ENCODE peak calls at places on chromosome 1, in ten cellular contexts. L, V, S, A, K, C, W, E, U and M are unnamed samples.

GRCh38 chr1:14842891-14843290 is 244.4 kb downstream of the KAZN start:
- DNase-seq in L (peak), V (no peak), S (no peak), A (no peak), K (no peak), C (no peak), W (no peak), E (no peak), U (no peak), M (no peak)

GRCh38 chr1:117592155-117592554 is 13.7 kb upstream of the TENT5C start:
- DNase-seq in L (no peak), V (no peak), S (peak), A (no peak), K (no peak), C (peak), W (no peak), E (no peak), U (no peak), M (peak)

GRCh38 chr1:53321366-53321765 is 6.5 kb downstream of the LRP8 start:
- DNase-seq in L (no peak), V (no peak), S (no peak), A (no peak), K (no peak), C (no peak), W (peak), E (no peak), U (no peak), M (no peak)

GRCh38 chr1:228646717-228647522 is 88.4 kb upstream of the RHOU start:
- DNase-seq in L (peak), V (peak), S (no peak), A (peak), K (peak), C (no peak), W (peak), E (no peak), U (no peak), M (no peak)

GRCh38 chr1:25989440-25989839 is 8.4 kb downstream of the PAFAH2 start:
- DNase-seq in L (no peak), V (no peak), S (no peak), A (no peak), K (no peak), C (no peak), W (no peak), E (no peak), U (no peak), M (no peak)

GRCh38 chr1:241640867-241641542 is 836 bp upstream of the CHML start:
- DNase-seq in L (no peak), V (no peak), S (no peak), A (no peak), K (peak), C (no peak), W (no peak), E (peak), U (no peak), M (no peak)

GRCh38 chr1:176989023-176989422 is 175.5 kb downstream of the ASTN1 start:
- DNase-seq in L (no peak), V (no peak), S (no peak), A (peak), K (no peak), C (no peak), W (no peak), E (no peak), U (no peak), M (no peak)

GRCh38 chr1:214476229-214476957 is 75.0 kb downstream of the PTPN14 start:
- DNase-seq in L (peak), V (no peak), S (no peak), A (no peak), K (peak), C (no peak), W (no peak), E (no peak), U (no peak), M (no peak)

GRCh38 chr1:173117108-173117633 is 66.4 kb upstream of the TNFSF18 start:
- DNase-seq in L (no peak), V (no peak), S (no peak), A (no peak), K (no peak), C (no peak), W (no peak), E (no peak), U (no peak), M (no peak)

GRCh38 chr1:20100632-20101355 is 18.5 kb downstream of the PLA2G2D start:
- DNase-seq in L (peak), V (peak), S (peak), A (peak), K (peak), C (no peak), W (peak), E (peak), U (no peak), M (peak)

GRCh38 chr1:58397187-58397820 is 149.2 kb downstream of the OMA1 start:
- DNase-seq in L (peak), V (no peak), S (no peak), A (peak), K (peak), C (no peak), W (no peak), E (no peak), U (no peak), M (no peak)

GRCh38 chr1:240092301-240093119 is 827 bp downstream of the FMN2 start:
- DNase-seq in L (peak), V (peak), S (no peak), A (peak), K (peak), C (no peak), W (peak), E (no peak), U (no peak), M (no peak)

DNA sequence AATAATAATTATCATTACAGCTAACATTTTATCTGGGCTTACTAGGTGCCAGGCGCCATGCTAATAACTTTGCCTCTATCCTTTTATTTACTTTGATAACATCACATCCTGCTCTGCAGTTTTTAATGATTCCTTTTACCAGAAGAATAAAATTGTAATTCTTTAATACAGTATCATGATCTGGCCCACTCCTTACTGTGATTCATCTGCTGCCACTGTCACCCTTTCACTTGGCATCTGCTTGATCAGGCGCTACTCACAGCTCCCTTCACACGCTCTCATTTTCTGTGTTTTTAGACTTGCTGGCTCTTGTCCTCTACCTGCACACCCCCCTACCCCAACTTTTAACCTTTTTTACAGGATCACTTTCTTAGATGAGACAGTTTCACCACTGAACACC is 167.5 kb downstream of the NTMT2 start:
- DNase-seq in L (no peak), V (no peak), S (no peak), A (no peak), K (no peak), C (no peak), W (no peak), E (no peak), U (no peak), M (no peak)
- H3K4me3 ChIP-seq in L (no peak), V (no peak), S (no peak), A (no peak), K (no peak), C (no peak), W (no peak), E (no peak), U (no peak), M (no peak)

DNA sequence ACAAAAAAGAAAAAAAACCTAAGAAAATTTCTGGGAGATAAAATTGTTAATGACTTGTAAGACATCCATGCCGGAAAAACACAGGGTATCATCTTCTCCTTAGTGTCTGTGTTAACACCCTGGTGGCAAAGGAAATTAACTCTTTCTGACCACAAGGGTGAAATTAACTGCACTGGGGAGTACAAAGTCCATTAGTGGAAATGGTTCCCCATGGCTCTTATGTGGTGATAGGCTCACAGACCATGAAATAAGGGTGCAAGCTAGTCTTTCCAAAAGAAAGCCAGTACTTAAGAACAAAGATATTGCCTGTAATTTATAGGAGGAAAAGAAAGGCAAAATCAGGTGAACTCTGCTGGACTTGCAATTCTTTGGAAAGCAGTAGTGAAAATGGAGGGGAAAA is 185.4 kb downstream of the LRRIQ3 start:
- DNase-seq in L (no peak), V (no peak), S (no peak), A (no peak), K (no peak), C (no peak), W (no peak), E (no peak), U (no peak), M (no peak)
- TF ChIP-seq CTCF in L (no peak), V (no peak), S (no peak), A (no peak), K (no peak), C (no peak), W (no peak), E (no peak), U (no peak), M (no peak)

GRCh38 chr1:3660704-3661103 is 8.4 kb downstream of the TP73 start:
- DNase-seq in L (no peak), V (no peak), S (no peak), A (no peak), K (no peak), C (no peak), W (no peak), E (no peak), U (no peak), M (no peak)
- H3K4me3 ChIP-seq in L (no peak), V (no peak), S (no peak), A (no peak), K (no peak), C (no peak), W (no peak), E (no peak), U (no peak), M (no peak)

GRCh38 chr1:147613506-147613905 is 56.8 kb downstream of the ACP6 start:
- DNase-seq in L (no peak), V (no peak), S (no peak), A (peak), K (no peak), C (no peak), W (no peak), E (no peak), U (no peak), M (no peak)
- TF ChIP-seq CTCF in L (no peak), V (no peak), S (no peak), A (no peak), K (no peak), C (no peak), W (no peak), E (no peak), U (no peak), M (no peak)